ENCODE peak calls at places on chromosomes 7 and 10, in seven cellular contexts. One of them, this sample, is unnamed.

GRCh38 chr7:41466760-41467384 is 236.0 kb downstream of the INHBA start:
- DNase-seq in colonic mucosa: no peak
- DNase-seq in trophoblast cell: no peak
- DNase-seq in astrocyte: peak; percentile 38
- DNase-seq in mesendoderm: no peak
- DNase-seq in GM23248: no peak
- DNase-seq in endodermal cell: no peak
- DNase-seq in this sample: no peak

GRCh38 chr10:72061491-72061890 is 26.9 kb downstream of the SPOCK2 start:
- DNase-seq in colonic mucosa: no peak
- DNase-seq in trophoblast cell: no peak
- DNase-seq in astrocyte: no peak
- DNase-seq in mesendoderm: peak; percentile 33
- DNase-seq in GM23248: no peak
- DNase-seq in endodermal cell: peak; percentile 75
- DNase-seq in this sample: no peak

GRCh38 chr10:75398238-75398629 is 3.3 kb downstream of the ZNF503 start:
- DNase-seq in colonic mucosa: no peak
- DNase-seq in trophoblast cell: no peak
- DNase-seq in astrocyte: no peak
- DNase-seq in mesendoderm: no peak
- DNase-seq in GM23248: peak; percentile 47
- DNase-seq in endodermal cell: no peak
- DNase-seq in this sample: no peak

GRCh38 chr7:128946936-128947830 is 9.5 kb downstream of the IRF5 start:
- DNase-seq in colonic mucosa: no peak
- DNase-seq in trophoblast cell: no peak
- DNase-seq in astrocyte: no peak
- DNase-seq in mesendoderm: peak; percentile 42
- DNase-seq in GM23248: no peak
- DNase-seq in endodermal cell: peak; percentile 80
- DNase-seq in this sample: no peak

GRCh38 chr10:64115913-64116643 is 594.9 kb downstream of the REEP3 start:
- DNase-seq in colonic mucosa: peak; percentile 48
- DNase-seq in trophoblast cell: peak; percentile 10
- DNase-seq in astrocyte: no peak
- DNase-seq in mesendoderm: peak; percentile 76
- DNase-seq in GM23248: peak; percentile 5
- DNase-seq in endodermal cell: peak; percentile 82
- DNase-seq in this sample: no peak

GRCh38 chr7:66630529-66630928 is 1.8 kb downstream of the KCTD7 start:
- DNase-seq in colonic mucosa: no peak
- DNase-seq in trophoblast cell: no peak
- DNase-seq in astrocyte: no peak
- DNase-seq in mesendoderm: no peak
- DNase-seq in GM23248: peak; percentile 7
- DNase-seq in endodermal cell: no peak
- DNase-seq in this sample: no peak

GRCh38 chr7:104371216-104371796 is 42.9 kb downstream of the LHFPL3 start:
- DNase-seq in colonic mucosa: no peak
- DNase-seq in trophoblast cell: no peak
- DNase-seq in astrocyte: no peak
- DNase-seq in mesendoderm: no peak
- DNase-seq in GM23248: no peak
- DNase-seq in endodermal cell: no peak
- DNase-seq in this sample: no peak

GRCh38 chr7:130909161-130909836 is 175.3 kb upstream of the KLF14 start:
- DNase-seq in colonic mucosa: no peak
- DNase-seq in trophoblast cell: no peak
- DNase-seq in astrocyte: no peak
- DNase-seq in mesendoderm: no peak
- DNase-seq in GM23248: peak; percentile 45
- DNase-seq in endodermal cell: no peak
- DNase-seq in this sample: no peak

GRCh38 chr7:137445268-137445667 is 101.7 kb upstream of the PTN start:
- DNase-seq in colonic mucosa: no peak
- DNase-seq in trophoblast cell: no peak
- DNase-seq in astrocyte: no peak
- DNase-seq in mesendoderm: no peak
- DNase-seq in GM23248: no peak
- DNase-seq in endodermal cell: no peak
- DNase-seq in this sample: no peak

GRCh38 chr7:157714166-157715070 is 377.6 kb downstream of the DNAJB6 start:
- DNase-seq in colonic mucosa: no peak
- DNase-seq in trophoblast cell: no peak
- DNase-seq in astrocyte: no peak
- DNase-seq in mesendoderm: no peak
- DNase-seq in GM23248: no peak
- DNase-seq in endodermal cell: peak; percentile 30
- DNase-seq in this sample: no peak

GRCh38 chr10:118596426-118597124 is 1.1 kb upstream of the PRLHR start:
- DNase-seq in colonic mucosa: no peak
- DNase-seq in trophoblast cell: no peak
- DNase-seq in astrocyte: no peak
- DNase-seq in mesendoderm: peak; percentile 21
- DNase-seq in GM23248: no peak
- DNase-seq in endodermal cell: peak; percentile 58
- DNase-seq in this sample: no peak

GRCh38 chr7:143490719-143491306 is 13.1 kb downstream of the TAS2R41 start:
- DNase-seq in colonic mucosa: peak; percentile 39
- DNase-seq in trophoblast cell: peak; percentile 75
- DNase-seq in astrocyte: no peak
- DNase-seq in mesendoderm: peak; percentile 88
- DNase-seq in GM23248: peak; percentile 58
- DNase-seq in endodermal cell: peak; percentile 87
- DNase-seq in this sample: no peak

GRCh38 chr10:28533571-28534304 is 820 bp downstream of the WAC start:
- DNase-seq in colonic mucosa: peak; percentile 79
- DNase-seq in trophoblast cell: peak; percentile 70
- DNase-seq in astrocyte: no peak
- DNase-seq in mesendoderm: peak; percentile 65
- DNase-seq in GM23248: peak; percentile 85
- DNase-seq in endodermal cell: peak; percentile 82
- DNase-seq in this sample: no peak

GRCh38 chr7:39746162-39746782 is 122.9 kb downstream of the RALA start:
- DNase-seq in colonic mucosa: peak; percentile 79
- DNase-seq in trophoblast cell: peak; percentile 79
- DNase-seq in astrocyte: peak; percentile 55
- DNase-seq in mesendoderm: peak; percentile 93
- DNase-seq in GM23248: peak; percentile 91
- DNase-seq in endodermal cell: peak; percentile 94
- DNase-seq in this sample: no peak

GRCh38 chr7:33799766-33800165 is 105.6 kb upstream of the BMPER start:
- DNase-seq in colonic mucosa: no peak
- DNase-seq in trophoblast cell: peak; percentile 14
- DNase-seq in astrocyte: no peak
- DNase-seq in mesendoderm: no peak
- DNase-seq in GM23248: no peak
- DNase-seq in endodermal cell: no peak
- DNase-seq in this sample: no peak

GRCh38 chr7:117896339-117896738 is 23.1 kb upstream of the CTTNBP2 start:
- DNase-seq in colonic mucosa: no peak
- DNase-seq in trophoblast cell: no peak
- DNase-seq in astrocyte: no peak
- DNase-seq in mesendoderm: no peak
- DNase-seq in GM23248: no peak
- DNase-seq in endodermal cell: no peak
- DNase-seq in this sample: no peak

GRCh38 chr7:155299539-155300202 is 2.0 kb downstream of the INSIG1 start:
- DNase-seq in colonic mucosa: peak; percentile 29
- DNase-seq in trophoblast cell: peak; percentile 18
- DNase-seq in astrocyte: no peak
- DNase-seq in mesendoderm: no peak
- DNase-seq in GM23248: peak; percentile 48
- DNase-seq in endodermal cell: no peak
- DNase-seq in this sample: no peak
- H3K9ac ChIP-seq in colonic mucosa: peak overlapping the region; percentile 53
- H3K9ac ChIP-seq in trophoblast cell: no peak overlapping the region
- H3K9ac ChIP-seq in astrocyte: peak overlapping the region; percentile 92
- H3K9ac ChIP-seq in mesendoderm: peak overlapping the region; percentile 46
- H3K9ac ChIP-seq in GM23248: peak overlapping the region; percentile 94
- H3K9ac ChIP-seq in endodermal cell: no peak overlapping the region
- H3K9ac ChIP-seq in this sample: peak overlapping the region; percentile 84

DNA sequence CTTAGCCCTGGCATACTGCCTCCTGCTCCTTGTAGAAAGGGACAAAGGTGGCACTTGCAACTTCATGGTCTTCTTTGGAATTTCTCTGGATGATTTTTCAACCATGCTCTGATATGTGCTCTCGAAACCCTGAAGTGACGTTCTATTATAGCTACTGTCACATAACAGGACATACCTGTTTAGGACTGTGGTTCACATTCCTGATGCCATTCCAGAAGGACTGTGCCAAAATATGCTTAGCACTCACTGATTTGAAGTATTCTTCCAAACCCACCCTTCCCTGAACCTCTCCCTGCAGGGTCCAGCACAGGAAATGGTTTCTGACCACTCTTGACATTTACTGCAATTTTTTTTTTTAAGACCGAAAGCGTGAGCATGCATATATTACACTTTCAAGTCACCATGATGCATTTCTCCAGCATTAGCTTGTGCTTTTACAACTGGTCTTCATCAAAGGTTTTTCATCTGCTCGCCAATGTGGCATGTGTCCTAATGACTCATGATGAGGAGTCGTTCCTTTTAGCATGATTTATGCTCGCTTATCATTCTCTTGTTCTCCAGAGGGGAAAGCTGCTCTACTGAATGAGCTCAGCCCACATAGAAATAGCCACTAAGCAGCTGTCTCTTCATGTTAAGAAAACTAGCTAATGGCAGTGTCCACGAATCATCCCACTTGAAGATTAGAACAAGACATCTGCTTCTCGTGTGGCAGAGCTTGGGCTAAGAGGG is 135.2 kb downstream of the ADAM12 start:
- DNase-seq in colonic mucosa: no peak
- DNase-seq in trophoblast cell: peak; percentile 83
- DNase-seq in astrocyte: peak; percentile 100
- DNase-seq in mesendoderm: no peak
- DNase-seq in GM23248: peak; percentile 97
- DNase-seq in endodermal cell: no peak
- DNase-seq in this sample: peak; percentile 81
- H3K9ac ChIP-seq in colonic mucosa: no peak overlapping the region
- H3K9ac ChIP-seq in trophoblast cell: no peak overlapping the region
- H3K9ac ChIP-seq in astrocyte: peak overlapping the region; percentile 85
- H3K9ac ChIP-seq in mesendoderm: no peak overlapping the region
- H3K9ac ChIP-seq in GM23248: peak overlapping the region; percentile 61
- H3K9ac ChIP-seq in endodermal cell: no peak overlapping the region
- H3K9ac ChIP-seq in this sample: peak overlapping the region; percentile 59

GRCh38 chr7:6624246-6624611 is 8.8 kb downstream of the ZNF853 start:
- DNase-seq in colonic mucosa: no peak
- DNase-seq in trophoblast cell: no peak
- DNase-seq in astrocyte: no peak
- DNase-seq in mesendoderm: no peak
- DNase-seq in GM23248: no peak
- DNase-seq in endodermal cell: no peak
- DNase-seq in this sample: no peak

GRCh38 chr7:6619961-6620360 is 4.6 kb downstream of the ZNF853 start:
- DNase-seq in colonic mucosa: no peak
- DNase-seq in trophoblast cell: no peak
- DNase-seq in astrocyte: no peak
- DNase-seq in mesendoderm: no peak
- DNase-seq in GM23248: no peak
- DNase-seq in endodermal cell: no peak
- DNase-seq in this sample: no peak

GRCh38 chr7:6622129-6622710 is 6.8 kb downstream of the ZNF853 start:
- DNase-seq in colonic mucosa: no peak
- DNase-seq in trophoblast cell: peak; percentile 24
- DNase-seq in astrocyte: no peak
- DNase-seq in mesendoderm: no peak
- DNase-seq in GM23248: no peak
- DNase-seq in endodermal cell: no peak
- DNase-seq in this sample: no peak

GRCh38 chr7:6621195-6622128 is 6.1 kb downstream of the ZNF853 start:
- DNase-seq in colonic mucosa: no peak
- DNase-seq in trophoblast cell: no peak
- DNase-seq in astrocyte: no peak
- DNase-seq in mesendoderm: no peak
- DNase-seq in GM23248: no peak
- DNase-seq in endodermal cell: no peak
- DNase-seq in this sample: no peak

DNA sequence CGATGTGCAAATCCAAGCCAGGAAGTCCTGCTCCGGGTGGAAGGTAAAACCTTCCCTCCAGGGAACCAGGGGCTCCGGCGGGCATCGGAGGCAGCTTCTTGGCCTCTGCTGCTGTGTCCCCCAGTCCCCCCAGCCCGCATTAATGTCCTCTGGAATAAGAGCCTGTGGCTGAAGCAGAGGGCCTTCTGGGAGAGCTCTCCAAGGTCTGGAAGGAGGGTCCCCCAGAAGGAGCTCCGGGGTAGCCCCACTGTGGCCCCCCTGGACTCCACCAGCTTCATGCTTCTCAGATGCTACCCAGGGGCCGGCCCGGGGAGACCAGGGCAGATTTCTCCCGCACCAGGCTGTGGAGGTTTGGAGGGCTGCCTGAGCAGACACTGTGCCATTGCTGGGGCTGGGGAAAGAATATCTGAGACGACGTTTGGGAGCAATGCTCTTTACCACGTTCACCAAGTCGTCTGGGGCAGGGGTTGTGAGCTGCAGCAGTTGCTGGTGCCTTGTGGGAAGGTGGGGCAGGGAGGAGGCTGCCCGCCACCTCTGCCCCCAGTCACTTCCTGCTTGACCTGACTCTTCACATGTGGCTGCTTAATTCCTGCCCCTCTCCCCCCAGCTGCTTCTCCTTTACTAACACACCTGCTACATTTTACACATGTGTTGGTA is 8.3 kb downstream of the ZNF853 start:
- DNase-seq in colonic mucosa: no peak
- DNase-seq in trophoblast cell: no peak
- DNase-seq in astrocyte: no peak
- DNase-seq in mesendoderm: no peak
- DNase-seq in GM23248: no peak
- DNase-seq in endodermal cell: no peak
- DNase-seq in this sample: no peak
- H3K9ac ChIP-seq in colonic mucosa: no peak overlapping the region
- H3K9ac ChIP-seq in trophoblast cell: no peak overlapping the region
- H3K9ac ChIP-seq in astrocyte: no peak overlapping the region
- H3K9ac ChIP-seq in mesendoderm: no peak overlapping the region
- H3K9ac ChIP-seq in GM23248: no peak overlapping the region
- H3K9ac ChIP-seq in endodermal cell: no peak overlapping the region
- H3K9ac ChIP-seq in this sample: no peak overlapping the region

DNA sequence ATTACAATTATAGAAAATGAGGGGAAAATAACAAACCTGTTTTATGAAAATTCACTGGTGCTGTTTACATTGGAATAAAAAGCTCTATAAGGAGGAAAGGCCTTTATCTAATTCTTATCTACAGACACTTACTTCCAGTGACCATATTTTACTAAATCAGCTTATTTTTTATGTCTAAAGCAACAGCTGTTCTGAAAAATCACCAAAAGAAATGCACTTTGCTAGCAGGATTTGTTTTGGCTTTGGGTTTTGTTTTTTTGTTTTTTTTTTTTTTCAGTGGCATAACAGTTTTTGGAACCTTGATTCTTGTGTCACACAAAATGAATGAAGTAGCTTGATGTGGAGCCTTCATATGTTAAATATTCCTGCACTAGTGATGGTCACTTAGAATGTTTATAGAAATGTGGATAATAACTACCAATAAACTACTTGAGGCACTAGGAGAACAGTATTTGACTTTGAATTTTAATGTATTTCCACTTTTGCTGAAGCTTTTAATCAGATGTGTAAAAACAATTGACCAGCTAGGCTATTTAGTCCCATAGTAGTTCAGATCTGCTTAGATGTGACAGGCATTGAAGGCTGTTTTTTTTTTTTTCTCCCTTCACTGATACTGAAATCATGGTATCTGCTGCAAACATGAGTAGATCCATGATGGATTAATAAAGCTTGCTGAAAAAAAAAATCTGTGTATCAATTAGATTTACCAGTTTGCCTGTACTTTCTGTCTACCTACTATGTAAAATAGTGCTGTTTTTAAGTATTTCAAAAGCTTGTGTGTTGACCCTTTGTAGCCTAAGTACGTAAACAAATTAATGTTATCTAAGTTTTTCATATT is 2.8 kb downstream of the ARL4A start:
- DNase-seq in colonic mucosa: no peak
- DNase-seq in trophoblast cell: no peak
- DNase-seq in astrocyte: no peak
- DNase-seq in mesendoderm: no peak
- DNase-seq in GM23248: no peak
- DNase-seq in endodermal cell: no peak
- DNase-seq in this sample: no peak
- H3K9ac ChIP-seq in colonic mucosa: no peak overlapping the region
- H3K9ac ChIP-seq in trophoblast cell: no peak overlapping the region
- H3K9ac ChIP-seq in astrocyte: no peak overlapping the region
- H3K9ac ChIP-seq in mesendoderm: no peak overlapping the region
- H3K9ac ChIP-seq in GM23248: no peak overlapping the region
- H3K9ac ChIP-seq in endodermal cell: peak overlapping the region; percentile 2
- H3K9ac ChIP-seq in this sample: peak overlapping the region; percentile 55

This sample was measured in keratinocyte.